ENCODE peak calls at places on chromosomes 16 and 17, in five cellular contexts. U, S, L, X and M are unnamed samples.

GRCh38 chr16:88839026-88839529 is 17.7 kb downstream of the GALNS start:
- DNase-seq in U (no peak), S (peak), L (no peak), X (no peak), M (no peak)

GRCh38 chr17:77572851-77573250 is 385.7 kb upstream of the TNRC6C start:
- DNase-seq in U (no peak), S (peak), L (no peak), X (no peak), M (no peak)

GRCh38 chr17:19307521-19307920 is 55.0 kb downstream of the B9D1 start:
- DNase-seq in U (no peak), S (peak), L (no peak), X (no peak), M (no peak)

GRCh38 chr17:39861235-39861634 is 2.9 kb downstream of the IKZF3 start:
- DNase-seq in U (no peak), S (no peak), L (no peak), X (no peak), M (no peak)

GRCh38 chr17:79685121-79685520 is 45.6 kb upstream of the ENPP7 start:
- DNase-seq in U (no peak), S (no peak), L (no peak), X (no peak), M (no peak)

GRCh38 chr16:19073863-19074262 is 6.4 kb downstream of the COQ7 start:
- DNase-seq in U (no peak), S (no peak), L (no peak), X (no peak), M (no peak)

GRCh38 chr16:30722443-30722842 is 23.5 kb downstream of the SRCAP start:
- DNase-seq in U (no peak), S (peak), L (no peak), X (no peak), M (no peak)

GRCh38 chr16:51497541-51498211 is 346.6 kb upstream of the SALL1 start:
- DNase-seq in U (no peak), S (no peak), L (no peak), X (no peak), M (no peak)

GRCh38 chr17:5631958-5632357 is 47.6 kb upstream of the NLRP1 start:
- DNase-seq in U (no peak), S (no peak), L (no peak), X (no peak), M (no peak)

GRCh38 chr17:48207776-48208175 is 100.2 kb downstream of the SNX11 start:
- DNase-seq in U (no peak), S (no peak), L (no peak), X (no peak), M (no peak)

GRCh38 chr17:48198950-48199541 is 91.5 kb downstream of the SNX11 start:
- DNase-seq in U (no peak), S (no peak), L (no peak), X (no peak), M (no peak)

DNA sequence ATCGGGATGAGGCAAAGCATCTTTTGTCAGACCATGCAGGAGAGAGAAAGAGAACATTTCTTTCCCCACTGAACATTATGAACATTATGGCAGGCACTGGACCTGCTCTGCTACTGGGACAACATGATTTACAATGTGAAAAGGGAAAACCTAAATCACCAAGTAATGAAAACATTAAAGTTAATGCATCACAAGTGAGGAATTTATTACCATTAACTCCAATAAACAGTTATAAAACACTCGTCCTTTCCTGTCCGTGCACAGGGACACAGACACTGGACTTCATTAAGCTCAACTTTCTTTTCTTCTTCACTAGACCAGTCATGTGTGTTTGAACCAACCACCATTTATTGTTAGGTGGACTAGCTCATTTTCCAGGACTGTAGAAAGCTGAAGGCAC is 95.4 kb downstream of the SNX11 start:
- DNase-seq in U (no peak), S (no peak), L (no peak), X (no peak), M (no peak)
- TF ChIP-seq CTCF in U (no peak), S (no peak), L (no peak), X (no peak), M (no peak)

DNA sequence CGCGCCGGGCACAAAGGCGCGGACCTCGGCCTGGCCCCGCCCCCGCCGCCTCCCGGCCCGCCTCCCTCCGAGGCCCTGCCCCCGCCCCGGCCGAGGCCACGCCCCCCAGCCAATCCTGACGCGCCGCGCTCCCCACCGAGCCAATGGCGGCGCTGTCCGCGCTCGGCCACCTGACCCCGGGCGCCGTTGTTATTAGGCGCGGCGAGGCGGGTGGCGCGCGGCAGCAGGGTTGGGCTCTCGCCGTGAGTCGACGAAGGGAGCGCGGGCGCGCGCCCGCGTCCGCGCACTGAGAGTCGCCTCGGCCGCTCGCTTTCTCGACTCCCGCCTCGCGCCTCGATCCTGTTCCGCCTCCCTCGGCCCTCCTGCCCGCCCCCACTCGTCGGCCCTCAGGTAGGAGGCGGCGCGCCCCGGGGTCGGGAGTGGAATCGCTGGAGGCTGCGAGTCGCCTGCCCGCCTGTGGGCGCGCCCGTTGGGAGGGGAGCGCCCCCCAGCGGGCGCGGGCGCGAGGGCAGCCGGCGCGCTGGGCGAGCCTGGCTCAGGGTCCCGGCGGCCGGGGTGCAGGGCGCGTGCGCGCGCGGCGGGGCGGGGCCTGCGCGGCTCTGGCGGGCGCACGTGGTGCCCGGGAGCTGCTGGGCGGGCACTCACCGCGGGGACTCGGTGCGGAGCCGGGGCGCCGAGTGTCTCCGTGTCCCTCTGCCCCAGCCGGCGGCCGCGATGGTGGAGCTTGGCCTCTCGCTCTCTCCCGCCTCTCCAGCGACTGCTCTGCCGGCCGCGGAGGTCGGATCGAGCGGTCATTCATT is 405 bp upstream of the CBLN1 start:
- DNase-seq in U (peak), S (peak), L (peak), X (no peak), M (peak)
- TF ChIP-seq CTCF in U (peak), S (peak), L (peak), X (no peak), M (peak)

GRCh38 chr16:12257926-12258561 is 281.5 kb downstream of the SNX29 start:
- DNase-seq in U (no peak), S (no peak), L (no peak), X (no peak), M (no peak)
- TF ChIP-seq CTCF in U (no peak), S (no peak), L (peak), X (no peak), M (peak)

GRCh38 chr16:27698266-27698665 is 148.3 kb downstream of the KATNIP start:
- DNase-seq in U (no peak), S (peak), L (peak), X (no peak), M (no peak)
- TF ChIP-seq CTCF in U (no peak), S (no peak), L (peak), X (peak), M (peak)